ENCODE peak calls at places on chromosomes 4 and X, in six cellular contexts. Q is ovary, M is transverse colon, R is tibial nerve, V is stomach, N is H1. U is an unnamed sample.

GRCh38 chr4:68359508-68359907 is 9.6 kb upstream of the YTHDC1 start:
- DNase-seq in R (no peak), Q (no peak), V (no peak), M (no peak), N (no peak), U (no peak)

GRCh38 chrX:86830685-86831084 is 682.4 kb downstream of the DACH2 start:
- DNase-seq in N (no peak), Q (no peak), R (no peak), V (no peak), M (no peak), U (no peak)

GRCh38 chr4:169160825-169161224 is 109.9 kb downstream of the SH3RF1 start:
- DNase-seq in R (no peak), V (no peak), M (no peak), N (no peak), Q (peak), U (no peak)

GRCh38 chr4:163415668-163416067 is 57.9 kb downstream of the TKTL2 start:
- DNase-seq in M (no peak), R (no peak), V (no peak), N (no peak), Q (no peak), U (no peak)

GRCh38 chrX:54288277-54288676 is 69.6 kb downstream of the WNK3 start:
- DNase-seq in Q (no peak), V (no peak), N (no peak), M (no peak), R (no peak), U (no peak)

GRCh38 chr4:123397276-123398150 is 918 bp downstream of the SPRY1 start:
- DNase-seq in N (peak), Q (peak), R (peak), V (peak), M (peak), U (no peak)

GRCh38 chrX:40514376-40514775 is 66.4 kb upstream of the ATP6AP2 start:
- DNase-seq in Q (no peak), V (peak), N (no peak), R (no peak), M (no peak), U (no peak)

GRCh38 chr4:82705881-82706280 is 92.7 kb downstream of the SCD5 start:
- DNase-seq in Q (no peak), V (no peak), M (no peak), N (no peak), R (no peak), U (no peak)

GRCh38 chr4:102759835-102760644 is 728 bp downstream of the MANBA start:
- DNase-seq in M (peak), V (peak), N (no peak), Q (peak), R (peak), U (peak)

GRCh38 chr4:170875868-170876267 is 786.1 kb upstream of the AADAT start:
- DNase-seq in M (no peak), Q (no peak), V (no peak), N (no peak), R (no peak), U (no peak)

GRCh38 chr4:5192271-5192670 is 141.0 kb downstream of the STK32B start:
- DNase-seq in V (no peak), N (no peak), R (no peak), M (no peak), Q (no peak), U (no peak)

GRCh38 chr4:169110633-169111032 is 100.6 kb upstream of the CBR4 start:
- DNase-seq in V (no peak), Q (no peak), M (no peak), R (no peak), N (no peak), U (no peak)

GRCh38 chr4:15913631-15913970 is 24.9 kb downstream of the FGFBP1 start:
- DNase-seq in M (no peak), Q (no peak), R (no peak), V (no peak), N (no peak), U (no peak)

GRCh38 chrX:115233497-115234219 is at the start of gene LRCH2:
- DNase-seq in M (no peak), N (peak), Q (peak), R (peak), V (no peak), U (no peak)

GRCh38 chr4:163350672-163351071 is 7.0 kb downstream of the NPY5R start:
- DNase-seq in R (no peak), Q (no peak), N (no peak), M (no peak), V (no peak), U (no peak)

GRCh38 chr4:81870275-81870674 is 398.6 kb upstream of the RASGEF1B start:
- DNase-seq in Q (no peak), V (no peak), R (no peak), M (no peak), N (no peak), U (no peak)

GRCh38 chr4:142040043-142040442 is 403.7 kb downstream of the IL15 start:
- DNase-seq in N (no peak), M (no peak), Q (no peak), V (no peak), R (no peak), U (no peak)

GRCh38 chr4:2852481-2852881 is 8.8 kb downstream of the ADD1 start:
- DNase-seq in R (no peak), N (no peak), V (no peak), Q (no peak), M (peak), U (no peak)

GRCh38 chrX:132740316-132741123 is 217.9 kb downstream of the HS6ST2 start:
- DNase-seq in N (no peak), V (no peak), Q (no peak), R (no peak), M (no peak), U (no peak)

GRCh38 chr4:29047341-29048041 is 1672.7 kb upstream of the PCDH7 start:
- DNase-seq in V (no peak), R (no peak), M (no peak), N (no peak), Q (no peak), U (no peak)
- TF ChIP-seq EP300 in V (no peak), R (no peak), M (no peak), N (no peak), Q (no peak), U (no peak)

DNA sequence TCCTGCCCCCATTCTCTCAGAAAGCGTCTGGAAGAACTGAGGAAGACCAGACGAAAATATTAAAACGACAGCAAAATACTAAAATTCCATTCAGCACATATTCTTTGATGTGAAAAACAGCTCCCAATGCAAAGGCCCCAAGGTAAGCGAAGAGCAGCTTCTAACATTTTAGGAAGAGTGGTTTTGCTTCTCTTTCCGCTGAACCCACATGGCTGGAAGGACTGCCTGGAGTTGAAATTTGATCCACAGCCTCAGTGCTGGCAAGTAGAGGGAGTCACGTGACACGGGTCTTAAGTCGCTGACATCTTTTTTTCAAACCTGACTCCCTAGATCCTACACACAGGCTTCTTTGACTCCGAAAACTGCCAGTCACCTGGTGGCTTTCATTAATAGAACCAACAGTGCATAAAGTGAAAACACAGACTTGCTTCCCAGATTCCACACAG is at the start of gene FAM13A:
- DNase-seq in M (peak), V (peak), N (peak), R (peak), Q (peak), U (peak)
- H3K4me3 ChIP-seq in M (no peak), V (peak), N (peak), R (peak), Q (peak), U (peak)

GRCh38 chrX:151100796-151101195 is 75.6 kb upstream of the GPR50 start:
- DNase-seq in N (no peak), V (no peak), Q (no peak), R (no peak), M (no peak), U (no peak)

DNA sequence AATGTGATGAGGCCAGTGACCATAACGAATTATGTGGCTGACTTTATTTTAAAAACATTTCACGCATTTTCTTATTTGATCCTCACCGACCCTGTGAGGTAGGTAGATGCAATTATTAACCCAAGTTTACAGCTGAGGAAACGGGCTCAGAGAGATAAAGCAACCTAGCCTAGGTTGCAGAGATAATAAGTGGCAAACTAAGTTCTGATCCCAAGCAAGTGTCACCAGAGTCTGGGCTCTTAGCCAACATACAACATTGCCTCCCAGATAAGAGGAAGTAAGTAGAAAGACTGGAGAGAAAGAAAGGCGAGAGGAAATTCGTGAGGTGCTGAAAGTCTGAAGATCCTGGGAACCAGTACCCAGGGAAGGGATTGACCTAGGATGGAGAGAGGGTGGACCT is 77.4 kb upstream of the GPR50 start:
- DNase-seq in V (no peak), R (no peak), N (no peak), M (no peak), Q (no peak), U (no peak)
- TF ChIP-seq EP300 in V (no peak), R (no peak), N (no peak), M (no peak), Q (no peak), U (no peak)

GRCh38 chr4:98625399-98625798 is 33.0 kb downstream of the TSPAN5 start:
- DNase-seq in V (no peak), N (no peak), R (no peak), Q (no peak), M (no peak), U (no peak)

GRCh38 chr4:98627477-98627876 is 30.9 kb downstream of the TSPAN5 start:
- DNase-seq in Q (no peak), V (no peak), N (no peak), R (no peak), M (no peak), U (no peak)

GRCh38 chr4:98627883-98628282 is 30.5 kb downstream of the TSPAN5 start:
- DNase-seq in M (no peak), Q (no peak), R (no peak), N (no peak), V (no peak), U (no peak)

GRCh38 chr4:98625920-98626319 is 32.5 kb downstream of the TSPAN5 start:
- DNase-seq in M (no peak), V (no peak), N (no peak), R (no peak), Q (no peak), U (no peak)

GRCh38 chr4:98626350-98626749 is 32.1 kb downstream of the TSPAN5 start:
- DNase-seq in M (no peak), R (no peak), V (no peak), N (no peak), Q (peak), U (no peak)
- H3K4me3 ChIP-seq in M (no peak), R (no peak), V (no peak), N (no peak), Q (no peak), U (no peak)

U was measured in suprapubic skin.